ENCODE peak calls at places on chromosomes 2 and 18, in ten cellular contexts. Z, C, G, E, J, W, B, D, Q and U are unnamed samples.

GRCh38 chr2:64189167-64189566 is 44.9 kb upstream of the PELI1 start:
- DNase-seq in Z (no peak), C (no peak), G (no peak), E (no peak), J (no peak), W (peak; percentile 40), B (no peak), D (no peak), Q (no peak), U (no peak)

GRCh38 chr2:232480201-232481190 is 7.1 kb downstream of the ECEL1 start:
- DNase-seq in Z (no peak), C (peak; percentile 62), G (peak; percentile 5), E (no peak), J (no peak), W (peak; percentile 13), B (no peak), D (peak; percentile 57), Q (no peak), U (no peak)

GRCh38 chr2:215831296-215831913 is 181.9 kb downstream of the MREG start:
- DNase-seq in Z (no peak), C (no peak), G (peak; percentile 38), E (peak; percentile 93), J (no peak), W (no peak), B (peak; percentile 41), D (no peak), Q (peak; percentile 51), U (no peak)

GRCh38 chr2:204074434-204074833 is 137.9 kb downstream of the ICOS start:
- DNase-seq in Z (peak; percentile 60), C (no peak), G (no peak), E (no peak), J (no peak), W (no peak), B (no peak), D (no peak), Q (no peak), U (no peak)

GRCh38 chr2:238169021-238169707 is 10.4 kb downstream of the ERFE start:
- DNase-seq in Z (peak; percentile 94), C (peak; percentile 84), G (peak; percentile 18), E (peak; percentile 96), J (peak; percentile 81), W (no peak), B (no peak), D (no peak), Q (peak; percentile 41), U (peak; percentile 92)

GRCh38 chr18:47594621-47595086 is 335.8 kb downstream of the SMAD2 start:
- DNase-seq in Z (no peak), C (no peak), G (no peak), E (no peak), J (no peak), W (no peak), B (no peak), D (no peak), Q (no peak), U (no peak)

GRCh38 chr18:62828852-62829251 is 113.5 kb downstream of the PHLPP1 start:
- DNase-seq in Z (no peak), C (no peak), G (no peak), E (no peak), J (no peak), W (no peak), B (no peak), D (no peak), Q (no peak), U (no peak)

GRCh38 chr18:56176750-56177149 is 461.6 kb downstream of the TXNL1 start:
- DNase-seq in Z (no peak), C (no peak), G (no peak), E (no peak), J (no peak), W (no peak), B (no peak), D (no peak), Q (no peak), U (no peak)

GRCh38 chr2:171081649-171082111 is 79.0 kb downstream of the TLK1 start:
- DNase-seq in Z (no peak), C (no peak), G (no peak), E (no peak), J (no peak), W (no peak), B (no peak), D (no peak), Q (no peak), U (no peak)

DNA sequence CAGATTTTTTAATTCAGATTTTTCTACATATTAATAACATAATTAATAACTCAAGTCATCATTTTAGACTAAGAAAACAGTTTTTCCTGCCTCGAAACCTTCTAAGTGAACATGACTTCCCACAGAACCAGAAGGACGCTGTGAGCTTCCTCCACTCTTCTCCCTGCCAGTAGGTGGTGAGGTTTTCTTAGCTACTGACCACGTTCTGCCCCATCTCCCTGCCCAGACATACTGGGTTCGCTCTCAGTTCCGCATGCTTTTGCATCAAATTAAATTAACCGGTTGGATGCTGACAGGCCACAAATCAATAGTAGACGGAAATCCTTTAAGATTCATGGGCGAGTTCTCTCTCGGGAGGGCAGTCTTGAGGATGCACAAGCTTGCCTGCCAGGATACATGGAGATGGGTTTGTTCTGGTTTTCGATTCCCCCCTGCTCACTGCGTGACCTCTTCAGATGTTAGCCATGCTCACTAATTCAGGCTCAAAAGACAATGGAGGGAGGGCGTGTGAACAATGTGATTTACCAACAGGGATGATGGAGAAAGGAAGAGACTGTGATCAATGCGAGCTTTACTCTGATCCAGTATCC is 375.9 kb downstream of the EIPR1 start:
- DNase-seq in Z (peak; percentile 15), C (no peak), G (no peak), E (peak; percentile 1), J (no peak), W (no peak), B (no peak), D (no peak), Q (peak; percentile 54), U (peak; percentile 22)
- TF ChIP-seq CTCF in Z (peak; percentile 30), C (no peak), G (peak; percentile 60), E (no peak), J (no peak), W (no peak), B (no peak), D (no peak), Q (peak; percentile 32), U (peak; percentile 44)

GRCh38 chr2:219057709-219058540 is 2.8 kb downstream of the IHH start:
- DNase-seq in Z (peak; percentile 53), C (peak; percentile 78), G (peak; percentile 73), E (peak; percentile 73), J (peak; percentile 31), W (peak; percentile 92), B (peak; percentile 66), D (peak; percentile 95), Q (peak; percentile 81), U (no peak)

GRCh38 chr2:219056896-219057708 is 3.6 kb downstream of the IHH start:
- DNase-seq in Z (no peak), C (no peak), G (no peak), E (no peak), J (no peak), W (no peak), B (no peak), D (peak; percentile 77), Q (no peak), U (no peak)

GRCh38 chr2:219059375-219059724 is 1.4 kb downstream of the IHH start:
- DNase-seq in Z (no peak), C (no peak), G (no peak), E (no peak), J (no peak), W (no peak), B (no peak), D (no peak), Q (no peak), U (no peak)

GRCh38 chr2:219059725-219060682 is 717 bp downstream of the IHH start:
- DNase-seq in Z (no peak), C (no peak), G (no peak), E (no peak), J (no peak), W (peak; percentile 62), B (no peak), D (peak; percentile 85), Q (no peak), U (no peak)

GRCh38 chr2:219058541-219059374 is 2.0 kb downstream of the IHH start:
- DNase-seq in Z (no peak), C (no peak), G (peak; percentile 50), E (no peak), J (no peak), W (peak; percentile 88), B (no peak), D (peak; percentile 94), Q (peak; percentile 87), U (no peak)
- H3K4me3 ChIP-seq in Z (no peak overlapping the region), C (no peak overlapping the region), G (peak overlapping the region; percentile 55), E (no peak overlapping the region), J (no peak overlapping the region), W (peak overlapping the region; percentile 58), B (no peak overlapping the region), D (no peak overlapping the region), Q (no peak overlapping the region), U (no peak overlapping the region)

GRCh38 chr2:14219306-14219705 is 413.2 kb upstream of the LRATD1 start:
- DNase-seq in Z (no peak), C (no peak), G (no peak), E (no peak), J (peak; percentile 80), W (no peak), B (no peak), D (no peak), Q (no peak), U (no peak)
- TF ChIP-seq CTCF in Z (no peak), C (no peak), G (no peak), E (no peak), J (no peak), W (no peak), B (no peak), D (no peak), Q (no peak), U (no peak)

GRCh38 chr2:176779917-176780316 is 432.7 kb upstream of the HNRNPA3 start:
- DNase-seq in Z (no peak), C (no peak), G (no peak), E (no peak), J (no peak), W (no peak), B (no peak), D (no peak), Q (no peak), U (no peak)
- H3K4me3 ChIP-seq in Z (no peak overlapping the region), C (no peak overlapping the region), G (no peak overlapping the region), E (no peak overlapping the region), J (no peak overlapping the region), W (no peak overlapping the region), B (no peak overlapping the region), D (no peak overlapping the region), Q (no peak overlapping the region), U (no peak overlapping the region)

GRCh38 chr18:77395941-77396340 is 146.3 kb downstream of the GALR1 start:
- DNase-seq in Z (no peak), C (no peak), G (no peak), E (no peak), J (no peak), W (no peak), B (no peak), D (no peak), Q (no peak), U (no peak)
- TF ChIP-seq CTCF in Z (no peak), C (no peak), G (no peak), E (no peak), J (no peak), W (no peak), B (no peak), D (no peak), Q (no peak), U (no peak)

GRCh38 chr18:498901-499300 is 1.6 kb downstream of the COLEC12 start:
- DNase-seq in Z (no peak), C (no peak), G (no peak), E (no peak), J (no peak), W (no peak), B (no peak), D (no peak), Q (no peak), U (no peak)
- H3K4me3 ChIP-seq in Z (peak overlapping the region; percentile 89), C (peak overlapping the region; percentile 72), G (peak overlapping the region; percentile 61), E (peak overlapping the region; percentile 64), J (no peak overlapping the region), W (no peak overlapping the region), B (no peak overlapping the region), D (no peak overlapping the region), Q (no peak overlapping the region), U (peak overlapping the region; percentile 91)